ENCODE peak calls at places on chromosomes 3 and 15, in four cellular contexts. One of them, this sample, is unnamed.

GRCh38 chr3:119700269-119700919 is 2.4 kb upstream of the CFAP91 start:
- DNase-seq in SJSA1: no peak
- DNase-seq in tibial artery: no peak
- DNase-seq in upper lobe of right lung: no peak
- DNase-seq in this sample: no peak

GRCh38 chr3:134486577-134487041 is 752 bp downstream of the CEP63 start:
- DNase-seq in SJSA1: no peak
- DNase-seq in tibial artery: no peak
- DNase-seq in upper lobe of right lung: no peak
- DNase-seq in this sample: no peak

GRCh38 chr3:72475258-72476138 is 372.7 kb downstream of the SHQ1 start:
- DNase-seq in SJSA1: no peak
- DNase-seq in tibial artery: no peak
- DNase-seq in upper lobe of right lung: no peak
- DNase-seq in this sample: no peak

GRCh38 chr15:64634576-64635485 is 140.6 kb downstream of the RBPMS2 start:
- DNase-seq in SJSA1: peak; percentile 58
- DNase-seq in tibial artery: no peak
- DNase-seq in upper lobe of right lung: no peak
- DNase-seq in this sample: no peak

GRCh38 chr15:60130398-60130797 is 126.3 kb downstream of the FOXB1 start:
- DNase-seq in SJSA1: no peak
- DNase-seq in tibial artery: no peak
- DNase-seq in upper lobe of right lung: no peak
- DNase-seq in this sample: no peak

GRCh38 chr3:14227866-14228265 is 49.2 kb downstream of the LSM3 start:
- DNase-seq in SJSA1: no peak
- DNase-seq in tibial artery: no peak
- DNase-seq in upper lobe of right lung: no peak
- DNase-seq in this sample: no peak

GRCh38 chr3:13004376-13004775 is 68.9 kb downstream of the IQSEC1 start:
- DNase-seq in SJSA1: no peak
- DNase-seq in tibial artery: no peak
- DNase-seq in upper lobe of right lung: no peak
- DNase-seq in this sample: no peak

GRCh38 chr3:66138336-66139234 is 82.2 kb upstream of the SLC25A26 start:
- DNase-seq in SJSA1: peak; percentile 48
- DNase-seq in tibial artery: peak; percentile 69
- DNase-seq in upper lobe of right lung: no peak
- DNase-seq in this sample: peak; percentile 50

GRCh38 chr3:25033407-25034029 is 394.5 kb upstream of the RARB start:
- DNase-seq in SJSA1: peak; percentile 48
- DNase-seq in tibial artery: no peak
- DNase-seq in upper lobe of right lung: no peak
- DNase-seq in this sample: peak; percentile 81

GRCh38 chr3:102346897-102347296 is 87.9 kb upstream of the ZPLD1 start:
- DNase-seq in SJSA1: no peak
- DNase-seq in tibial artery: no peak
- DNase-seq in upper lobe of right lung: no peak
- DNase-seq in this sample: peak; percentile 5

GRCh38 chr15:89781055-89781454 is 4.9 kb downstream of the MESP2 start:
- DNase-seq in SJSA1: no peak
- DNase-seq in tibial artery: no peak
- DNase-seq in upper lobe of right lung: no peak
- DNase-seq in this sample: no peak

GRCh38 chr3:187913617-187914033 is 168.4 kb upstream of the BCL6 start:
- DNase-seq in SJSA1: peak; percentile 48
- DNase-seq in tibial artery: no peak
- DNase-seq in upper lobe of right lung: no peak
- DNase-seq in this sample: no peak

GRCh38 chr3:101722394-101723173 is 1.8 kb upstream of the CEP97 start:
- DNase-seq in SJSA1: no peak
- DNase-seq in tibial artery: no peak
- DNase-seq in upper lobe of right lung: no peak
- DNase-seq in this sample: no peak

GRCh38 chr3:98945006-98945626 is 43.6 kb upstream of the DCBLD2 start:
- DNase-seq in SJSA1: no peak
- DNase-seq in tibial artery: no peak
- DNase-seq in upper lobe of right lung: no peak
- DNase-seq in this sample: no peak

GRCh38 chr3:172317481-172317880 is 130.8 kb downstream of the GHSR start:
- DNase-seq in SJSA1: no peak
- DNase-seq in tibial artery: no peak
- DNase-seq in upper lobe of right lung: no peak
- DNase-seq in this sample: no peak

GRCh38 chr3:27324695-27325094 is 44.5 kb downstream of the NEK10 start:
- DNase-seq in SJSA1: no peak
- DNase-seq in tibial artery: no peak
- DNase-seq in upper lobe of right lung: no peak
- DNase-seq in this sample: no peak

GRCh38 chr3:128933922-128934253 is 54.5 kb downstream of the ACAD9 start:
- DNase-seq in SJSA1: peak; percentile 13
- DNase-seq in tibial artery: no peak
- DNase-seq in upper lobe of right lung: no peak
- DNase-seq in this sample: no peak

GRCh38 chr15:92014461-92015030 is 161.0 kb downstream of the SLCO3A1 start:
- DNase-seq in SJSA1: no peak
- DNase-seq in tibial artery: no peak
- DNase-seq in upper lobe of right lung: no peak
- DNase-seq in this sample: no peak

GRCh38 chr3:188646592-188646991 is 492.6 kb downstream of the LPP start:
- DNase-seq in SJSA1: no peak
- DNase-seq in tibial artery: no peak
- DNase-seq in upper lobe of right lung: no peak
- DNase-seq in this sample: peak; percentile 3

GRCh38 chr3:52028572-52028971 is 27.8 kb downstream of the DUSP7 start:
- DNase-seq in SJSA1: no peak
- DNase-seq in tibial artery: no peak
- DNase-seq in upper lobe of right lung: no peak
- DNase-seq in this sample: no peak

GRCh38 chr15:73928971-73929627 is 2.8 kb downstream of the LOXL1 start:
- DNase-seq in SJSA1: no peak
- DNase-seq in tibial artery: peak; percentile 70
- DNase-seq in upper lobe of right lung: no peak
- DNase-seq in this sample: no peak

GRCh38 chr3:184745526-184745925 is 33.7 kb upstream of the MAGEF1 start:
- DNase-seq in SJSA1: no peak
- DNase-seq in tibial artery: peak; percentile 34
- DNase-seq in upper lobe of right lung: no peak
- DNase-seq in this sample: no peak

DNA sequence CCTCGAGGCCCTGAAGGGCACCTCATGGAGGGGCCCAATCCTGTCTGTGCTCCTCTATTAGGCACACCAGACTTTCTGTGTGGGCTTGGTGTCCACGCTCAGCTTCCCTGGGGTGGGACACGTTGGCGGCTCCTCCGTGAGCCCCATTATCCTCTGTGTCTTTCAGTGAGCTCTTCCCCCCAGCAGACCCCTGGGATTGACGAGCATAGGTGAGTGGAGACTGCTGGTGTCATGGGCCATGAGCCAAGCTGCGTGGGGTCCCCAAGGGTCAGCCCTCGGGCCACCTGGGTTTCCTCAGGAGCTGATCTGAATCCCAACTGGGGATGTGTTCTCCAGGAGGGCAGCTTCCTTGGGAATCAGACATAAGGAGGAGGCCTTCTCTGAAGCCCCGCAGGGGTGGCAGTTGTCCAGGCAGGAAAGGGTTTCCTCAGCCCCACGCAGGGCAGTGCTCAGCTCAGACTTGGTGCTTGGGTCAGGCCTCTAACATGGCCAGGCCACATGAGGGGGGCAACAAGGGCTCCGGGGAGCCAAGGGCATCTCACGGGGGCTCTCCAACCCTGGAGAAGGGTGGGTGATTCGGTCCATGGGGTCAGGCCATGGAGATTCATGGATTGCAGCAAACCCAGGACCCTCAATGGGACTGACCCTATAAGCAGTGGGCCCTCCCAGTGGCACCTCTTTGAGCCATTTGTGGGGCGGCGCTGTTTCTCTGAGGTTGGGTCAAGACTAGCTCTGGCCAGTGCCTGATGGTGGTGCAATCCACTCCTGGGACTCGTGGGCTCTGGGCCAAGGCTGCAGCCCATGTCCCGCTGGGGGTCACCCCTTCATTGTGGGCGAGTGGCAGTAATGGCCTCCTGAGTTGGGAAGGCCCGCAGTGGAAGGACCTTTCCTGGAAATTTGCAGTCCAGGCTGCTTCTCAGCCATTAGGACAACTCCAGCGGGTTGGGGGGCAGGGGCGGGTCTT is 222.5 kb downstream of the SNRPN start:
- DNase-seq in SJSA1: peak; percentile 8
- DNase-seq in tibial artery: no peak
- DNase-seq in upper lobe of right lung: peak; percentile 48
- DNase-seq in this sample: no peak
- H3K9me3 ChIP-seq in SJSA1: peaks cover 12% of the 10 kb centered on the region
- H3K9me3 ChIP-seq in tibial artery: peaks cover 4% of the 10 kb centered on the region
- H3K9me3 ChIP-seq in upper lobe of right lung: peaks cover 26% of the 10 kb centered on the region
- H3K9me3 ChIP-seq in this sample: no peaks in the 10 kb centered on the region

GRCh38 chr15:67828379-67828968 is 3.2 kb downstream of the SKOR1 start:
- DNase-seq in SJSA1: no peak
- DNase-seq in tibial artery: peak; percentile 61
- DNase-seq in upper lobe of right lung: peak; percentile 48
- DNase-seq in this sample: no peak
- H3K27me3 ChIP-seq in SJSA1: peaks cover 90% of the 10 kb centered on the region
- H3K27me3 ChIP-seq in tibial artery: peaks cover 10% of the 10 kb centered on the region
- H3K27me3 ChIP-seq in upper lobe of right lung: peaks cover 100% of the 10 kb centered on the region
- H3K27me3 ChIP-seq in this sample: no peaks in the 10 kb centered on the region

GRCh38 chr15:25095179-25095578 is 140.4 kb downstream of the SNRPN start:
- DNase-seq in SJSA1: no peak
- DNase-seq in tibial artery: no peak
- DNase-seq in upper lobe of right lung: no peak
- DNase-seq in this sample: no peak
- H3K9me3 ChIP-seq in SJSA1: peaks cover 6% of the 10 kb centered on the region
- H3K9me3 ChIP-seq in tibial artery: no peaks in the 10 kb centered on the region
- H3K9me3 ChIP-seq in upper lobe of right lung: peaks cover 57% of the 10 kb centered on the region
- H3K9me3 ChIP-seq in this sample: no peaks in the 10 kb centered on the region

DNA sequence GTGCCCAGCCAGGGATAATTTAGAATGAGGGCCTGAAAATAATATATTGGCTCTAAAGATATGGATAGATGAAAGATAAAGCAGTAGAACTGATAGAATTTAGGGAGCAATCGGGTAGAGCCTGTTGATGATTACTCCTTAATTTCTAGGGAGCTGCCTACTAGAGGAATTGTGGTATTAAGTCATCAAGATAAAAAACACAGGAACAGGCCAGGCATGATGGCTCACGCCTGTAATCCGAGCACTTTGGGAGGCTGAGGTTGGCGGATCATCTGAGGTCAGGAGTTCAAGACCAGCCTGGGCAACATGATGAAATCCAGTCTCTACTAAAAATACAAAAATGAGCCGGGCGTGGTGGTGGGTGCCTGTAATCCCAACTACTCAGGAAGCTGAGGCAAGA is 130.4 kb downstream of the PCCB start:
- DNase-seq in SJSA1: no peak
- DNase-seq in tibial artery: no peak
- DNase-seq in upper lobe of right lung: no peak
- DNase-seq in this sample: no peak
- H3K27me3 ChIP-seq in SJSA1: no peaks in the 10 kb centered on the region
- H3K27me3 ChIP-seq in tibial artery: no peaks in the 10 kb centered on the region
- H3K27me3 ChIP-seq in upper lobe of right lung: no peaks in the 10 kb centered on the region
- H3K27me3 ChIP-seq in this sample: no peaks in the 10 kb centered on the region

DNA sequence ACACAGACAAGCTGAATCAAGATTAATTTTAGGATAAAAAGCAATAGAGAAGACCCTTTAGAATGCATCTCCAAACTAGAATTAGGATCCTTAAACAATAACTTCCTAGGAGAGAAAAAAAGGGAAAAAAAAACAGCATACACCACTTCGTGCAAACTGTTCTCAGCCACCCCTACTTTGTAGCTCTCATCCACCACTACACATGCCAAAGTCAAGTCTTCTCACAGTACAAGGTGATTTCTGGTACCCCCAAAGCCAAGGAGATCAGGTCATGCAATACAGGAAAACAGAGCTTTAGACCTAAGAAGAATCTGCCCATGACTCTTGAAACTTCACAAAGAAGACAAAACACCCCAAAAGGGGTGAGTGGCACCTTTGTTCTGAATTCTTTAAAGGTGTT is 166.9 kb downstream of the SUCNR1 start:
- DNase-seq in SJSA1: no peak
- DNase-seq in tibial artery: no peak
- DNase-seq in upper lobe of right lung: no peak
- DNase-seq in this sample: no peak
- H3K9me3 ChIP-seq in SJSA1: no peaks in the 10 kb centered on the region
- H3K9me3 ChIP-seq in tibial artery: no peaks in the 10 kb centered on the region
- H3K9me3 ChIP-seq in upper lobe of right lung: peaks cover 4% of the 10 kb centered on the region
- H3K9me3 ChIP-seq in this sample: no peaks in the 10 kb centered on the region

GRCh38 chr15:77857419-77857818 is 220.1 kb downstream of the TBC1D2B start:
- DNase-seq in SJSA1: no peak
- DNase-seq in tibial artery: peak; percentile 56
- DNase-seq in upper lobe of right lung: peak; percentile 49
- DNase-seq in this sample: no peak
- H3K27me3 ChIP-seq in SJSA1: peaks cover 37% of the 10 kb centered on the region
- H3K27me3 ChIP-seq in tibial artery: no peaks in the 10 kb centered on the region
- H3K27me3 ChIP-seq in upper lobe of right lung: no peaks in the 10 kb centered on the region
- H3K27me3 ChIP-seq in this sample: peaks cover 7% of the 10 kb centered on the region